ENCODE peak calls at places on chromosomes 4 and X, in four cellular contexts. G is MM.1S, F is neural progenitor cell, B is GM23248. L is an unnamed sample.

GRCh38 chr4:77154074-77154473 is 2.9 kb upstream of the CCNG2 start:
- DNase-seq in F (no peak), G (peak), B (no peak), L (no peak)

GRCh38 chr4:147580396-147580795 is 36.8 kb upstream of the TMEM184C start:
- DNase-seq in F (no peak), G (no peak), B (peak), L (no peak)

GRCh38 chrX:108270739-108271396 is 167.4 kb downstream of the COL4A6 start:
- DNase-seq in F (no peak), G (no peak), B (peak), L (no peak)

GRCh38 chrX:49884290-49884862 is 5.1 kb downstream of the USP27X start:
- DNase-seq in B (peak), G (peak), F (peak), L (peak)

GRCh38 chr4:141713771-141714445 is 77.5 kb downstream of the IL15 start:
- DNase-seq in B (peak), F (no peak), G (no peak), L (peak)

GRCh38 chr4:314296-314903 is 9.1 kb upstream of the ZNF732 start:
- DNase-seq in F (no peak), G (no peak), B (no peak), L (no peak)

GRCh38 chrX:39645059-39645895 is 452.5 kb downstream of the BCOR start:
- DNase-seq in F (peak), B (peak), G (no peak), L (no peak)

GRCh38 chr4:78477276-78477675 is 74.3 kb upstream of the ANXA3 start:
- DNase-seq in F (no peak), B (peak), G (no peak), L (no peak)

GRCh38 chr4:28921886-28922285 is 1798.3 kb upstream of the PCDH7 start:
- DNase-seq in B (peak), G (no peak), F (no peak), L (no peak)

GRCh38 chr4:105140684-105141490 is 5.8 kb upstream of the TET2 start:
- DNase-seq in G (peak), F (peak), B (peak), L (no peak)

GRCh38 chrX:15679246-15679645 is 14.6 kb upstream of the CLTRN start:
- DNase-seq in F (no peak), G (no peak), B (no peak), L (no peak)

GRCh38 chr4:172978848-172979247 is 189.8 kb upstream of the GALNT7 start:
- DNase-seq in B (no peak), G (no peak), F (no peak), L (no peak)

GRCh38 chr4:172983014-172983413 is 185.6 kb upstream of the GALNT7 start:
- DNase-seq in B (no peak), G (peak), F (no peak), L (no peak)

GRCh38 chr4:172980178-172980577 is 188.4 kb upstream of the GALNT7 start:
- DNase-seq in F (no peak), G (no peak), B (no peak), L (no peak)

GRCh38 chr4:172979332-172979731 is 189.3 kb upstream of the GALNT7 start:
- DNase-seq in F (no peak), G (no peak), B (no peak), L (no peak)

DNA sequence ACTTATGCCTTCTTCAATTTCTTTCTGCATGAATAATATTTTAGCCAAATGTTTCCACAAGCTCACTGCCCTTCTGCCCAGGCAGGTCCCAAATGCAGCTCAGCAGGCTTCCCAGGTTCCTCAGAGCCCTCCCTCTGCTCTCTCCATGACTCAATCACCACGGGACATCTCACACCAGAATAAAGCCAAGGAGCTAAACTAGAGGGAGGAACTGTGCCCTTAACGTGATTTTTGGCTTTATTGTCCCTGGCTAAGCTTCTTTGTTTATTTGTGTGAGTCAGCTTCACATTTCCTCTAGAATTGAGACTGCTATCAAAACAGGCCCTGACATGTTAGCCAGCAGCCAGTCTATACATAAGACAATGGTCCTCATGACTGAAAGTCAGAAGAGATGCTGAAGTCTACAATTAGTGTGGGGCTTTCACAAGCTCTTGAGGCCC is 186.4 kb upstream of the GALNT7 start:
- DNase-seq in B (peak), G (peak), F (no peak), L (peak)
- TF ChIP-seq EZH2phosphoT487 in B (no peak), G (no peak), F (no peak), L (no peak)

GRCh38 chr4:169202143-169202699 is 68.5 kb downstream of the SH3RF1 start:
- DNase-seq in B (peak), G (no peak), F (no peak), L (no peak)
- H3K9ac ChIP-seq in B (peak), G (no peak), F (no peak), L (no peak)

GRCh38 chr4:80362578-80363181 is 27.1 kb downstream of the CFAP299 start:
- DNase-seq in G (peak), F (peak), B (peak), L (peak)
- TF ChIP-seq EZH2phosphoT487 in G (no peak), F (no peak), B (no peak), L (no peak)

DNA sequence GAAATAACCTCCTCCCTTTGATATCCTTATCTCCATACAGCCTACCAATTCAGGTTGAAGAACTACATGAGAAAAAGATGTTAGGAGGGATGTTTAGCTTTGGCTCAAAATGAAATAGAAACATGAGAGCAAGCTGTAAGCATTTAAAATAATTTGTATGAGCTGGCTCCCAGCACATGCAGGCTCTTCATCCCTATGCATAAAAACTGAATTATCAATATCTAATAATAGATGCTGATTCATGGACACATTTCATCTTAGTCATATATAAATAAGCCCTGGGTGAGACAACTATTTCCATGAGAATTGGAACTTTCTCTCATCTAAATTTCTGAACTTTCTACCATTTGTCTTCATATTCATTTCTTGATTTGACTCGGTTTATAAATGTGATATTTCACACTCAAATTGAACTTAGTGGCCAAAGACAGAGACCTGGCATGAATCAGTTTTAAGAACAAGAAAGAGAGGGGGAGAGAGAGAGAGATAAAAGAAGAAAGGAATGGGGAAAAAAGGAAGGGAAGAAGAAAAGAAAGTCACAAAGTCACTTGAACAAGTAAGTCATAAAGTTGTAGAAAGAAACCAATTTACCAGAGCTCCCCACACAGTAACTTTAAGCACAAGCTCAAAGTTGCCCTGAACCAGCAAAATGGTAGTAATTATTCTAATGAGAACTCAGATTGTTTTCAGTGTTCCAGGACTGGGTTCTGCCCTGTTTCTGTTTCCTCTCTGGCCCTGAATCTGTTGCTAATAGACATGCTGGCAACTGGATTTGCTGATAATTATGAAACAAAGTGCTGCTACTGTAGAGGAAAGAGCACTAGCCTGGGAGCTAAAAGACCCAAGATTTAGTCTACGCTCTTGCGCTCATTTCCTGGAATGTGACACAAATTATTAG is 48.8 kb upstream of the GPR174 start:
- DNase-seq in F (no peak), B (no peak), G (no peak), L (no peak)
- H3K9ac ChIP-seq in F (no peak), B (no peak), G (no peak), L (no peak)

GRCh38 chr4:101914761-101915160 is 124.2 kb downstream of the BANK1 start:
- DNase-seq in G (no peak), F (no peak), B (no peak), L (no peak)
- TF ChIP-seq EZH2phosphoT487 in G (no peak), F (no peak), B (no peak), L (no peak)

GRCh38 chr4:44736900-44737299 is 10.5 kb upstream of the GNPDA2 start:
- DNase-seq in G (no peak), F (no peak), B (no peak), L (no peak)
- H3K9ac ChIP-seq in G (no peak), F (no peak), B (no peak), L (no peak)

GRCh38 chr4:98850937-98851336 is 78.0 kb downstream of the EIF4E start:
- DNase-seq in B (no peak), F (no peak), G (no peak), L (no peak)

GRCh38 chr4:98845960-98846359 is 83.0 kb downstream of the EIF4E start:
- DNase-seq in F (no peak), G (no peak), B (no peak), L (no peak)

GRCh38 chr4:98851806-98852205 is 77.1 kb downstream of the EIF4E start:
- DNase-seq in B (peak), F (no peak), G (no peak), L (no peak)
- TF ChIP-seq EZH2phosphoT487 in B (no peak), F (no peak), G (no peak), L (no peak)